ENCODE peak calls at places on chromosomes 6 and 20, in eight cellular contexts. One of them, this sample, is unnamed.

GRCh38 chr6:106860940-106861339 is 113.6 kb downstream of the CD24 start:
- DNase-seq in hypothalamus: no peak
- DNase-seq in neural progenitor cell: no peak
- DNase-seq in lung: no peak
- DNase-seq in NCI-H1417: no peak
- DNase-seq in transverse colon: no peak
- DNase-seq in HFFc6: no peak
- DNase-seq in cardiac fibroblast: no peak
- DNase-seq in this sample: no peak

GRCh38 chr20:63150391-63150898 is 65.5 kb downstream of the YTHDF1 start:
- DNase-seq in hypothalamus: no peak
- DNase-seq in neural progenitor cell: no peak
- DNase-seq in lung: no peak
- DNase-seq in NCI-H1417: no peak
- DNase-seq in transverse colon: no peak
- DNase-seq in HFFc6: no peak
- DNase-seq in cardiac fibroblast: no peak
- DNase-seq in this sample: no peak

GRCh38 chr20:63378626-63379025 is 17.5 kb upstream of the CHRNA4 start:
- DNase-seq in hypothalamus: no peak
- DNase-seq in neural progenitor cell: peak
- DNase-seq in lung: no peak
- DNase-seq in NCI-H1417: no peak
- DNase-seq in transverse colon: no peak
- DNase-seq in HFFc6: no peak
- DNase-seq in cardiac fibroblast: no peak
- DNase-seq in this sample: no peak

GRCh38 chr20:38117635-38118034 is 47.4 kb downstream of the TGM2 start:
- DNase-seq in hypothalamus: no peak
- DNase-seq in neural progenitor cell: no peak
- DNase-seq in lung: no peak
- DNase-seq in NCI-H1417: no peak
- DNase-seq in transverse colon: no peak
- DNase-seq in HFFc6: peak
- DNase-seq in cardiac fibroblast: peak
- DNase-seq in this sample: no peak

GRCh38 chr20:35615667-35616464 is at the start of gene SPAG4:
- DNase-seq in hypothalamus: peak
- DNase-seq in neural progenitor cell: no peak
- DNase-seq in lung: peak
- DNase-seq in NCI-H1417: peak
- DNase-seq in transverse colon: peak
- DNase-seq in HFFc6: peak
- DNase-seq in cardiac fibroblast: peak
- DNase-seq in this sample: peak

GRCh38 chr6:90918361-90918760 is 331.5 kb upstream of the MAP3K7 start:
- DNase-seq in hypothalamus: no peak
- DNase-seq in neural progenitor cell: no peak
- DNase-seq in lung: no peak
- DNase-seq in NCI-H1417: no peak
- DNase-seq in transverse colon: no peak
- DNase-seq in HFFc6: no peak
- DNase-seq in cardiac fibroblast: no peak
- DNase-seq in this sample: no peak

GRCh38 chr6:158460602-158461092 is 99.2 kb upstream of the TMEM181 start:
- DNase-seq in hypothalamus: no peak
- DNase-seq in neural progenitor cell: no peak
- DNase-seq in lung: no peak
- DNase-seq in NCI-H1417: no peak
- DNase-seq in transverse colon: no peak
- DNase-seq in HFFc6: peak
- DNase-seq in cardiac fibroblast: peak
- DNase-seq in this sample: no peak

GRCh38 chr6:42960243-42961019 is at the start of gene GNMT:
- DNase-seq in hypothalamus: no peak
- DNase-seq in neural progenitor cell: peak
- DNase-seq in lung: peak
- DNase-seq in NCI-H1417: peak
- DNase-seq in transverse colon: peak
- DNase-seq in HFFc6: no peak
- DNase-seq in cardiac fibroblast: peak
- DNase-seq in this sample: peak

GRCh38 chr20:1247689-1248088 is 18.4 kb upstream of the SNPH start:
- DNase-seq in hypothalamus: no peak
- DNase-seq in neural progenitor cell: no peak
- DNase-seq in lung: no peak
- DNase-seq in NCI-H1417: no peak
- DNase-seq in transverse colon: no peak
- DNase-seq in HFFc6: no peak
- DNase-seq in cardiac fibroblast: no peak
- DNase-seq in this sample: no peak

GRCh38 chr6:112253842-112254816 is at the start of gene LAMA4:
- DNase-seq in hypothalamus: peak
- DNase-seq in neural progenitor cell: peak
- DNase-seq in lung: peak
- DNase-seq in NCI-H1417: peak
- DNase-seq in transverse colon: peak
- DNase-seq in HFFc6: peak
- DNase-seq in cardiac fibroblast: peak
- DNase-seq in this sample: no peak

GRCh38 chr6:34731393-34732060 is 25.8 kb upstream of the SNRPC start:
- DNase-seq in hypothalamus: no peak
- DNase-seq in neural progenitor cell: no peak
- DNase-seq in lung: no peak
- DNase-seq in NCI-H1417: no peak
- DNase-seq in transverse colon: no peak
- DNase-seq in HFFc6: no peak
- DNase-seq in cardiac fibroblast: no peak
- DNase-seq in this sample: no peak

GRCh38 chr6:12291785-12292604 is 1.8 kb downstream of the EDN1 start:
- DNase-seq in hypothalamus: no peak
- DNase-seq in neural progenitor cell: peak
- DNase-seq in lung: no peak
- DNase-seq in NCI-H1417: no peak
- DNase-seq in transverse colon: peak
- DNase-seq in HFFc6: no peak
- DNase-seq in cardiac fibroblast: peak
- DNase-seq in this sample: no peak

GRCh38 chr20:59144179-59144830 is 19.3 kb upstream of the ZNF831 start:
- DNase-seq in hypothalamus: no peak
- DNase-seq in neural progenitor cell: no peak
- DNase-seq in lung: no peak
- DNase-seq in NCI-H1417: peak
- DNase-seq in transverse colon: no peak
- DNase-seq in HFFc6: no peak
- DNase-seq in cardiac fibroblast: no peak
- DNase-seq in this sample: no peak

GRCh38 chr6:6861346-6861745 is 246.4 kb upstream of the RREB1 start:
- DNase-seq in hypothalamus: no peak
- DNase-seq in neural progenitor cell: no peak
- DNase-seq in lung: no peak
- DNase-seq in NCI-H1417: no peak
- DNase-seq in transverse colon: peak
- DNase-seq in HFFc6: no peak
- DNase-seq in cardiac fibroblast: no peak
- DNase-seq in this sample: no peak

GRCh38 chr6:152380993-152381898 is 255.9 kb downstream of the SYNE1 start:
- DNase-seq in hypothalamus: no peak
- DNase-seq in neural progenitor cell: peak
- DNase-seq in lung: peak
- DNase-seq in NCI-H1417: no peak
- DNase-seq in transverse colon: peak
- DNase-seq in HFFc6: peak
- DNase-seq in cardiac fibroblast: peak
- DNase-seq in this sample: no peak

GRCh38 chr6:112269979-112270378 is 15.6 kb upstream of the LAMA4 start:
- DNase-seq in hypothalamus: no peak
- DNase-seq in neural progenitor cell: no peak
- DNase-seq in lung: no peak
- DNase-seq in NCI-H1417: no peak
- DNase-seq in transverse colon: no peak
- DNase-seq in HFFc6: no peak
- DNase-seq in cardiac fibroblast: no peak
- DNase-seq in this sample: no peak

GRCh38 chr6:36298037-36298436 is 28.2 kb downstream of the PNPLA1 start:
- DNase-seq in hypothalamus: no peak
- DNase-seq in neural progenitor cell: no peak
- DNase-seq in lung: no peak
- DNase-seq in NCI-H1417: no peak
- DNase-seq in transverse colon: no peak
- DNase-seq in HFFc6: no peak
- DNase-seq in cardiac fibroblast: no peak
- DNase-seq in this sample: no peak

GRCh38 chr6:37125779-37126553 is 44.0 kb upstream of the PIM1 start:
- DNase-seq in hypothalamus: no peak
- DNase-seq in neural progenitor cell: peak
- DNase-seq in lung: no peak
- DNase-seq in NCI-H1417: no peak
- DNase-seq in transverse colon: no peak
- DNase-seq in HFFc6: no peak
- DNase-seq in cardiac fibroblast: no peak
- DNase-seq in this sample: no peak

GRCh38 chr6:155883334-155883731 is 427.7 kb upstream of the NOX3 start:
- DNase-seq in hypothalamus: no peak
- DNase-seq in neural progenitor cell: no peak
- DNase-seq in lung: no peak
- DNase-seq in NCI-H1417: no peak
- DNase-seq in transverse colon: no peak
- DNase-seq in HFFc6: no peak
- DNase-seq in cardiac fibroblast: peak
- DNase-seq in this sample: no peak

GRCh38 chr6:63685453-63686379 is 50.1 kb downstream of the PHF3 start:
- DNase-seq in hypothalamus: no peak
- DNase-seq in neural progenitor cell: no peak
- DNase-seq in lung: no peak
- DNase-seq in NCI-H1417: no peak
- DNase-seq in transverse colon: no peak
- DNase-seq in HFFc6: no peak
- DNase-seq in cardiac fibroblast: no peak
- DNase-seq in this sample: no peak

GRCh38 chr6:25757936-25758642 is 3.5 kb downstream of the SLC17A4 start:
- DNase-seq in hypothalamus: no peak
- DNase-seq in neural progenitor cell: no peak
- DNase-seq in lung: no peak
- DNase-seq in NCI-H1417: no peak
- DNase-seq in transverse colon: no peak
- DNase-seq in HFFc6: no peak
- DNase-seq in cardiac fibroblast: no peak
- DNase-seq in this sample: no peak

GRCh38 chr20:22333885-22334545 is 250.4 kb downstream of the FOXA2 start:
- DNase-seq in hypothalamus: no peak
- DNase-seq in neural progenitor cell: peak
- DNase-seq in lung: peak
- DNase-seq in NCI-H1417: peak
- DNase-seq in transverse colon: peak
- DNase-seq in HFFc6: peak
- DNase-seq in cardiac fibroblast: peak
- DNase-seq in this sample: no peak

GRCh38 chr6:11613858-11614257 is 76.3 kb downstream of the TMEM170B start:
- DNase-seq in hypothalamus: no peak
- DNase-seq in neural progenitor cell: no peak
- DNase-seq in lung: no peak
- DNase-seq in NCI-H1417: no peak
- DNase-seq in transverse colon: no peak
- DNase-seq in HFFc6: peak
- DNase-seq in cardiac fibroblast: peak
- DNase-seq in this sample: no peak

GRCh38 chr20:25315418-25316210 is 67.7 kb downstream of the PYGB start:
- DNase-seq in hypothalamus: no peak
- DNase-seq in neural progenitor cell: no peak
- DNase-seq in lung: no peak
- DNase-seq in NCI-H1417: no peak
- DNase-seq in transverse colon: peak
- DNase-seq in HFFc6: peak
- DNase-seq in cardiac fibroblast: peak
- DNase-seq in this sample: no peak

GRCh38 chr6:128844598-128844997 is 38.3 kb upstream of the LAMA2 start:
- DNase-seq in hypothalamus: no peak
- DNase-seq in neural progenitor cell: no peak
- DNase-seq in lung: no peak
- DNase-seq in NCI-H1417: no peak
- DNase-seq in transverse colon: no peak
- DNase-seq in HFFc6: no peak
- DNase-seq in cardiac fibroblast: no peak
- DNase-seq in this sample: no peak

This sample was measured in CD4-positive, alpha-beta memory T cell.